ENCODE peak calls at places on chromosomes 4 and X, in five cellular contexts. K is lung, I is neural progenitor cell, T is body of pancreas, Y is SK-N-SH. J is an unnamed sample. For H3K4me1, the result is how much of the 10 kb centered on the place peaks cover.

GRCh38 chr4:13642163-13642562 is 14.6 kb upstream of the BOD1L1 start:
- DNase-seq in K (no peak), I (no peak), T (no peak), Y (no peak), J (no peak)

GRCh38 chr4:139015948-139016451 is 419 bp downstream of the NOCT start:
- DNase-seq in K (peak), I (no peak), T (peak), Y (no peak), J (peak)

GRCh38 chrX:2351999-2352995 is 148.5 kb downstream of the DHRSX start:
- DNase-seq in K (no peak), I (no peak), T (no peak), Y (no peak), J (no peak)

GRCh38 chr4:51907001-51907669 is 64.2 kb downstream of the DCUN1D4 start:
- DNase-seq in K (no peak), I (no peak), T (peak), Y (no peak), J (no peak)

GRCh38 chr4:80610845-80611244 is 275.3 kb downstream of the CFAP299 start:
- DNase-seq in K (no peak), I (no peak), T (no peak), Y (no peak), J (no peak)

GRCh38 chrX:37905436-37906147 is 58.2 kb upstream of the DYNLT3 start:
- DNase-seq in K (no peak), I (peak), T (no peak), Y (peak), J (peak)

GRCh38 chrX:18353931-18354368 is 538 bp downstream of the SCML2 start:
- DNase-seq in K (no peak), I (peak), T (peak), Y (peak), J (no peak)

GRCh38 chr4:1531683-1532548 is 125.7 kb upstream of the NKX1-1 start:
- DNase-seq in K (no peak), I (no peak), T (no peak), Y (no peak), J (no peak)

GRCh38 chr4:184268574-184269160 is 51.0 kb upstream of the ENPP6 start:
- DNase-seq in K (no peak), I (no peak), T (no peak), Y (no peak), J (no peak)

GRCh38 chrX:31057691-31058090 is 14.2 kb downstream of the FTHL17 start:
- DNase-seq in K (no peak), I (no peak), T (no peak), Y (no peak), J (no peak)

GRCh38 chr4:107896651-107897050 is 34.7 kb upstream of the CYP2U1 start:
- DNase-seq in K (no peak), I (no peak), T (no peak), Y (no peak), J (no peak)

GRCh38 chr4:89657931-89658700 is 178.8 kb downstream of the SNCA start:
- DNase-seq in K (no peak), I (peak), T (no peak), Y (peak), J (no peak)

GRCh38 chr4:13302876-13303275 is 181.3 kb downstream of the RAB28 start:
- DNase-seq in K (no peak), I (no peak), T (no peak), Y (no peak), J (no peak)

GRCh38 chr4:90142091-90142490 is 14.9 kb downstream of the CCSER1 start:
- DNase-seq in K (no peak), I (peak), T (no peak), Y (no peak), J (no peak)

GRCh38 chr4:77818667-77819408 is at the start of gene CNOT6L:
- DNase-seq in K (peak), I (peak), T (peak), Y (peak), J (peak)

GRCh38 chr4:54840430-54840829 is 182.7 kb downstream of the KIT start:
- DNase-seq in K (no peak), I (no peak), T (no peak), Y (no peak), J (no peak)

GRCh38 chr4:99062120-99062519 is 26.5 kb downstream of the ADH5 start:
- DNase-seq in K (no peak), I (no peak), T (no peak), Y (no peak), J (no peak)

GRCh38 chr4:39638358-39639239 is at the start of gene SMIM14:
- DNase-seq in K (peak), I (peak), T (peak), Y (peak), J (peak)

GRCh38 chr4:77618383-77619241 is 13.0 kb downstream of the CXCL13 start:
- DNase-seq in K (peak), I (peak), T (peak), Y (peak), J (peak)

GRCh38 chr4:13238936-13239335 is 245.2 kb downstream of the RAB28 start:
- DNase-seq in K (no peak), I (no peak), T (no peak), Y (no peak), J (no peak)

GRCh38 chr4:158121203-158121586 is 51.6 kb downstream of the GASK1B start:
- DNase-seq in K (peak), I (no peak), T (peak), Y (no peak), J (no peak)

GRCh38 chr4:14247767-14248166 is 620.2 kb upstream of the BOD1L1 start:
- DNase-seq in K (no peak), I (peak), T (peak), Y (no peak), J (no peak)

GRCh38 chrX:106615041-106615440 is 3.3 kb downstream of the RADX start:
- DNase-seq in K (no peak), I (no peak), T (no peak), Y (no peak), J (no peak)

GRCh38 chr4:185522451-185522850 is 12.9 kb downstream of the PDLIM3 start:
- DNase-seq in K (no peak), I (no peak), T (no peak), Y (no peak), J (no peak)

GRCh38 chr4:106869551-106869950 is 166.6 kb downstream of the DKK2 start:
- DNase-seq in K (no peak), I (no peak), T (no peak), Y (no peak), J (no peak)

GRCh38 chr4:80918004-80918403 is 112.5 kb upstream of the BMP3 start:
- DNase-seq in K (no peak), I (no peak), T (no peak), Y (no peak), J (no peak)

GRCh38 chrX:1743105-1743504 is 128.2 kb downstream of the ASMT start:
- DNase-seq in K (no peak), I (no peak), T (no peak), Y (no peak), J (no peak)

GRCh38 chr4:73984736-73985527 is 3.1 kb downstream of the PPBP start:
- DNase-seq in K (no peak), I (no peak), T (no peak), Y (no peak), J (no peak)

DNA sequence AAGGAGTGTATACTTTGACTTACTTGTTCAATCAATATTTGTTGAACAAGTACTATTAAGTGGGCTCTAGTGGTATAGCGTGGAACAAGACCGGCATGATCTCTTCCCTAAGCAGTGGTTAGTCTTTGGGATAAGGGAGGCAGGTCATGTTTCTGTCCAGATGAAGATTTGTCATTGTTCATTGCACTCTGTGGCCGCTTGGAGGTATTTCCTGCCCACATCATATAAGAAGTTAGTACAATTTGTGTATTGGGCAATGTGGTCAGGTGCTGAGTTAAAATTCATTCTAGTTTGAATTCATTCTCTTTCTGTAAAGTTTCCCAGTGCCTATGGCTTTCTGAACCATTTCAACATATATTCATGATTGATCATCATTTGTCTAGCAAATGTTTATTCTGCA is 101.1 kb upstream of the SHISA3 start:
- DNase-seq in K (no peak), I (no peak), T (no peak), Y (no peak), J (no peak)
- TF ChIP-seq CTCF in K (no peak), I (no peak), T (no peak), Y (peak), J (no peak)

GRCh38 chr4:4603067-4603466 is 61.2 kb upstream of the STX18 start:
- DNase-seq in K (no peak), I (no peak), T (no peak), Y (no peak), J (no peak)
- H3K4me1 ChIP-seq in K (under half), I (under half), T (under half), Y (under half), J (under half)

GRCh38 chr4:2725380-2725779 is 30.8 kb downstream of the TNIP2 start:
- DNase-seq in K (no peak), I (no peak), T (no peak), Y (no peak), J (no peak)
- H3K4me3 ChIP-seq in K (no peak), I (no peak), T (no peak), Y (no peak), J (no peak)

DNA sequence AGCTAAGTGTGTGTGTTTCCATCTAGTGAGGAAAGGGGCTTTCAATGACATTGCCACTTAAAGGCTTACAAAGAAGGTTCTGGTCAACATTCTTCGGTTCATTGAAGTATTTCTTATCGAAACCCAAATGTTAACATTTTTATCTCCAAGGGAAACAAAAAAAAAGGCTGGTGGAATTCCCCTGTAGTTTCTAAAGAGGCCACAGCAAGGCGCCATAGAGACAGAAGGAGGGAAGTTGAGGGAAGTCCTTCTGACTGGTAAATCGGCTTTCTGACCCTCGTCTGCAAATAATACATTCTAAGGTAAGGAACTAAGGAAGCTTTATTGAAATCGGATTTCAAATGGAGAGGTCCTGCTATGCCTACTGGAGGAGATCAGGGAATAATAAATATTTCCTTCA is 1.7 kb upstream of the ZFP42 start:
- DNase-seq in K (no peak), I (peak), T (no peak), Y (no peak), J (no peak)
- TF ChIP-seq CTCF in K (no peak), I (peak), T (no peak), Y (peak), J (no peak)

GRCh38 chr4:143354990-143355389 is 18.3 kb downstream of the GAB1 start:
- DNase-seq in K (no peak), I (no peak), T (no peak), Y (peak), J (no peak)

GRCh38 chr4:143358419-143358818 is 21.7 kb downstream of the GAB1 start:
- DNase-seq in K (no peak), I (no peak), T (no peak), Y (no peak), J (no peak)

GRCh38 chr4:143357161-143357845 is 20.6 kb downstream of the GAB1 start:
- DNase-seq in K (no peak), I (no peak), T (no peak), Y (no peak), J (no peak)

GRCh38 chr4:143355540-143356217 is 19.0 kb downstream of the GAB1 start:
- DNase-seq in K (no peak), I (no peak), T (no peak), Y (no peak), J (no peak)

GRCh38 chr4:143356493-143356892 is 19.8 kb downstream of the GAB1 start:
- DNase-seq in K (no peak), I (no peak), T (peak), Y (no peak), J (no peak)
- H3K4me1 ChIP-seq in K (half or more), I (under half), T (half or more), Y (half or more), J (under half)

DNA sequence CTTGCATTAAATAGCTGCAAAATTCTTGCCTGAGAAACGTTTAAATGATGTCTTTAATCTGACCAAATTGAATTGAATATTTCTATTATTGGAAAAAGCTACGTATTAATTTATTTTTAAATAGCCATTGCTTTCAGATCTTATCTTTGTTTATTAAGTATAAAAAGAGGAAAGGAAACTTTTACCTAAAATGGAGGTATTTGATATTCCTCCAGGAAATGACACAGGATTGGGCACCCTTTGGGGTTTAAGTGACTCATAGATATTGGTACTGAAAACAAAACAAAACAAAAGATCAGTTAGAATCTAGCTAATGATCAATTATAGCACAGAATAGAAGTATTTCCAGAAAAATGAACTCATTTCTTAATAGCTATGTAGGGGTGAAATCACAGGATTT is 34.1 kb downstream of the PLS3 start:
- DNase-seq in K (no peak), I (no peak), T (no peak), Y (no peak), J (no peak)
- H3K4me3 ChIP-seq in K (no peak), I (no peak), T (no peak), Y (no peak), J (no peak)

GRCh38 chr4:145484240-145484846 is 2.7 kb downstream of the SMAD1 start:
- DNase-seq in K (no peak), I (no peak), T (no peak), Y (peak), J (no peak)

GRCh38 chr4:145481942-145482208 is 222 bp downstream of the SMAD1 start:
- DNase-seq in K (no peak), I (no peak), T (no peak), Y (no peak), J (no peak)

GRCh38 chr4:145480257-145480656 is 1.4 kb upstream of the SMAD1 start:
- DNase-seq in K (no peak), I (no peak), T (no peak), Y (no peak), J (no peak)

GRCh38 chr4:145481164-145481941 is at the start of gene SMAD1:
- DNase-seq in K (peak), I (peak), T (peak), Y (peak), J (peak)

GRCh38 chr4:145482209-145483021 is 762 bp downstream of the SMAD1 start:
- DNase-seq in K (peak), I (peak), T (peak), Y (peak), J (no peak)
- TF ChIP-seq CTCF in K (no peak), I (no peak), T (no peak), Y (no peak), J (no peak)

GRCh38 chr4:176778063-176778462 is 14.7 kb downstream of the VEGFC start:
- DNase-seq in K (no peak), I (no peak), T (no peak), Y (no peak), J (no peak)

GRCh38 chr4:176781739-176782100 is 11.0 kb downstream of the VEGFC start:
- DNase-seq in K (no peak), I (peak), T (no peak), Y (no peak), J (no peak)

GRCh38 chr4:176780995-176781738 is 11.6 kb downstream of the VEGFC start:
- DNase-seq in K (no peak), I (no peak), T (no peak), Y (no peak), J (no peak)

GRCh38 chr4:176778491-176778890 is 14.2 kb downstream of the VEGFC start:
- DNase-seq in K (no peak), I (no peak), T (no peak), Y (no peak), J (no peak)

DNA sequence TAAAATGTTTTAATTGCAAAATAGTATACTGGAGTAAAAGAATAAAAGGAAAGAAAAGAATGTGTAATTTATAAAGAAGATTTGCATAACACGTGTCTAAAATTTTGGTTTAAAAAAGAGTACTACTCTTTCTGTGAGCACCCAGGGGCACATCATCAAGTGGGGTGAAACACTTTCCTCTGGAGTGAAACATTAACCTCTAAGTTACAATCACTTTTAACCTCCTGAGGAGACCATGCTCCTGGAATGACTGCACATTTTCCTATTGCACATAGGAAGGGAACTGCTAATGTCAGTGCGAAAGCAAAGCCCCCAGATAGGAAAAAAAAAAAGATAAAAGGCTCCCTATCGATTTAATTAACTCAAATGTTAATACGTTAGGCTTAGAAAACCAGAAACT is 13.3 kb downstream of the VEGFC start:
- DNase-seq in K (no peak), I (no peak), T (no peak), Y (no peak), J (no peak)
- H3K4me1 ChIP-seq in K (under half), I (under half), T (under half), Y (under half), J (under half)